ENCODE peak calls at places on chromosomes 3 and 15, in nine cellular contexts. W is PC-9, P is upper lobe of right lung, V is pancreas, E is fibroblast of lung, O is mammary epithelial cell, U is PC-3, F is kidney, L is right lobe of liver. Q is an unnamed sample. For H3K9me3, the result is how much of the 10 kb centered on the place peaks cover.

GRCh38 chr3:140500473-140500872 is 177.4 kb upstream of the TRIM42 start:
- DNase-seq in W (no peak), P (no peak), V (no peak), E (no peak), O (no peak), U (no peak), F (no peak), L (no peak), Q (no peak)

GRCh38 chr15:40859206-40859851 is 14.7 kb downstream of the RHOV start:
- DNase-seq in W (peak), P (peak), V (peak), E (peak), O (peak), U (peak), F (peak), L (peak), Q (peak)

GRCh38 chr3:81497565-81497964 is 263.9 kb downstream of the GBE1 start:
- DNase-seq in W (no peak), P (no peak), V (no peak), E (no peak), O (peak), U (no peak), F (no peak), L (no peak), Q (no peak)

GRCh38 chr3:32258869-32259268 is 20.4 kb downstream of the CMTM8 start:
- DNase-seq in W (no peak), P (no peak), V (peak), E (no peak), O (no peak), U (no peak), F (no peak), L (no peak), Q (no peak)

GRCh38 chr3:59127071-59127470 is 77.2 kb upstream of the CFAP20DC start:
- DNase-seq in W (no peak), P (no peak), V (no peak), E (peak), O (peak), U (peak), F (no peak), L (no peak), Q (no peak)

GRCh38 chr3:183460059-183461052 is 31.9 kb upstream of the MCF2L2 start:
- DNase-seq in W (peak), P (no peak), V (no peak), E (peak), O (peak), U (no peak), F (no peak), L (no peak), Q (no peak)

GRCh38 chr3:147298511-147298982 is 107.8 kb downstream of the ZIC4 start:
- DNase-seq in W (peak), P (no peak), V (no peak), E (peak), O (peak), U (peak), F (no peak), L (no peak), Q (no peak)

GRCh38 chr3:136245691-136246090 is 4.4 kb upstream of the PCCB start:
- DNase-seq in W (no peak), P (no peak), V (no peak), E (no peak), O (no peak), U (no peak), F (no peak), L (no peak), Q (no peak)

GRCh38 chr15:77118787-77119410 is 48.0 kb upstream of the TSPAN3 start:
- DNase-seq in W (no peak), P (no peak), V (no peak), E (peak), O (peak), U (peak), F (no peak), L (no peak), Q (no peak)

GRCh38 chr15:63800245-63800644 is 33.5 kb downstream of the HERC1 start:
- DNase-seq in W (no peak), P (no peak), V (no peak), E (no peak), O (no peak), U (no peak), F (no peak), L (no peak), Q (no peak)

GRCh38 chr3:10340476-10340875 is 19.6 kb upstream of the SEC13 start:
- DNase-seq in W (no peak), P (no peak), V (no peak), E (no peak), O (no peak), U (no peak), F (no peak), L (peak), Q (no peak)

GRCh38 chr3:112555535-112556170 is 6.1 kb downstream of the ATG3 start:
- DNase-seq in W (no peak), P (no peak), V (no peak), E (no peak), O (no peak), U (peak), F (no peak), L (no peak), Q (no peak)

GRCh38 chr3:188931531-188931930 is 240.2 kb upstream of the TPRG1 start:
- DNase-seq in W (no peak), P (no peak), V (no peak), E (peak), O (no peak), U (no peak), F (no peak), L (no peak), Q (no peak)

GRCh38 chr3:187807086-187807862 is 62.0 kb upstream of the BCL6 start:
- DNase-seq in W (peak), P (no peak), V (no peak), E (peak), O (peak), U (peak), F (no peak), L (no peak), Q (no peak)

GRCh38 chr3:98839846-98840245 is 61.6 kb downstream of the DCBLD2 start:
- DNase-seq in W (no peak), P (no peak), V (no peak), E (peak), O (no peak), U (no peak), F (no peak), L (no peak), Q (no peak)

GRCh38 chr3:184740509-184741258 is 28.8 kb upstream of the MAGEF1 start:
- DNase-seq in W (peak), P (no peak), V (peak), E (peak), O (peak), U (peak), F (no peak), L (no peak), Q (no peak)

GRCh38 chr3:194342861-194343560 is 8.1 kb downstream of the CPN2 start:
- DNase-seq in W (no peak), P (no peak), V (no peak), E (no peak), O (no peak), U (peak), F (no peak), L (no peak), Q (no peak)

GRCh38 chr3:157133434-157134320 is 26.3 kb downstream of the CCNL1 start:
- DNase-seq in W (no peak), P (no peak), V (no peak), E (no peak), O (no peak), U (no peak), F (no peak), L (no peak), Q (no peak)

GRCh38 chr3:168095611-168096209 is at the start of gene GOLIM4:
- DNase-seq in W (peak), P (peak), V (peak), E (peak), O (peak), U (peak), F (peak), L (peak), Q (peak)

GRCh38 chr3:62201438-62202035 is 171.8 kb downstream of the FEZF2 start:
- DNase-seq in W (no peak), P (no peak), V (no peak), E (peak), O (peak), U (peak), F (no peak), L (no peak), Q (no peak)

GRCh38 chr3:36907911-36908646 is 36.8 kb downstream of the TRANK1 start:
- DNase-seq in W (peak), P (no peak), V (no peak), E (peak), O (peak), U (peak), F (peak), L (peak), Q (peak)

GRCh38 chr3:153462550-153462949 is 300.5 kb downstream of the RAP2B start:
- DNase-seq in W (no peak), P (no peak), V (no peak), E (no peak), O (no peak), U (no peak), F (no peak), L (no peak), Q (no peak)

GRCh38 chr3:45179163-45179562 is 33.0 kb upstream of the CDCP1 start:
- DNase-seq in W (no peak), P (no peak), V (no peak), E (no peak), O (no peak), U (no peak), F (no peak), L (no peak), Q (no peak)

GRCh38 chr3:159619341-159619885 is 369.2 kb upstream of the IL12A start:
- DNase-seq in W (peak), P (no peak), V (no peak), E (peak), O (no peak), U (peak), F (no peak), L (no peak), Q (no peak)

GRCh38 chr15:90340345-90340744 is 11.7 kb upstream of the ZNF774 start:
- DNase-seq in W (no peak), P (no peak), V (no peak), E (no peak), O (no peak), U (peak), F (no peak), L (no peak), Q (no peak)

GRCh38 chr15:84631706-84632272 is 22.3 kb downstream of the WDR73 start:
- DNase-seq in W (no peak), P (no peak), V (no peak), E (no peak), O (no peak), U (peak), F (no peak), L (no peak), Q (no peak)

GRCh38 chr15:90946941-90947576 is 7.6 kb upstream of the RCCD1 start:
- DNase-seq in W (no peak), P (no peak), V (no peak), E (no peak), O (no peak), U (no peak), F (peak), L (no peak), Q (no peak)

GRCh38 chr3:117790256-117790987 is 1080.8 kb downstream of the TUSC7 start:
- DNase-seq in W (no peak), P (no peak), V (no peak), E (peak), O (no peak), U (no peak), F (no peak), L (no peak), Q (no peak)

GRCh38 chr3:159987291-159987711 is 1.3 kb upstream of the IL12A start:
- DNase-seq in W (no peak), P (no peak), V (no peak), E (peak), O (peak), U (peak), F (no peak), L (no peak), Q (no peak)

GRCh38 chr3:193794002-193794835 is 201.2 kb downstream of the OPA1 start:
- DNase-seq in W (no peak), P (no peak), V (no peak), E (peak), O (no peak), U (no peak), F (no peak), L (no peak), Q (no peak)

GRCh38 chr3:22450785-22451400 is 699.9 kb upstream of the ZNF385D start:
- DNase-seq in W (no peak), P (no peak), V (no peak), E (peak), O (no peak), U (no peak), F (no peak), L (no peak), Q (no peak)

GRCh38 chr3:184523825-184524615 is 37.6 kb upstream of the EPHB3 start:
- DNase-seq in W (peak), P (no peak), V (no peak), E (peak), O (peak), U (peak), F (no peak), L (no peak), Q (no peak)

GRCh38 chr15:91520848-91521247 is 332.7 kb upstream of the SLCO3A1 start:
- DNase-seq in W (no peak), P (no peak), V (no peak), E (peak), O (no peak), U (no peak), F (no peak), L (no peak), Q (no peak)

GRCh38 chr3:140571836-140572235 is 106.0 kb upstream of the TRIM42 start:
- DNase-seq in W (no peak), P (no peak), V (no peak), E (no peak), O (no peak), U (no peak), F (no peak), L (no peak), Q (peak)

GRCh38 chr3:47855461-47856383 is 52.8 kb downstream of the DHX30 start:
- DNase-seq in W (no peak), P (peak), V (no peak), E (no peak), O (no peak), U (no peak), F (no peak), L (no peak), Q (no peak)

GRCh38 chr3:113166719-113167492 is 44.5 kb upstream of the BOC start:
- DNase-seq in W (no peak), P (no peak), V (no peak), E (peak), O (peak), U (peak), F (peak), L (no peak), Q (peak)

DNA sequence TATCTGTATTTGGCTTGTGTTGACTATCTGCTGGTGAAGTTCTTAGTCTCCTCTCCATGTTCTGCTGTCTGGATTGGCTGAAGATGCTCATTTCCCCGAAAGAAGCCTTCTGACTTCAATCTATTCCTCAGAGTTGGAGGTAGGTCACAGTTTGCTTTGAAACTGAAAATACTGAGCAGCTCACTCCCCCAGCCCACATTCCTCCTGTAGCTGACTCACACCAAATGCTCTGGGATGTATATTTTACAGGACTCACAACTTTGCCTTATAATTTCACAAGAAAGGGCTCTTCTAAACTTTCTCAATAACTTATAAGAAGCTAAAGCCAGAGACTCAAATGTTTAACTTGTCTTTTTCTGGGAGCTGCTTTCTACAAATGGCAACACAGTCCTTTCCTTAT is 36.3 kb upstream of the SNX4 start:
- DNase-seq in W (no peak), P (no peak), V (no peak), E (peak), O (no peak), U (no peak), F (no peak), L (no peak), Q (no peak)
- H3K4me3 ChIP-seq in W (no peak), P (no peak), V (no peak), E (no peak), O (no peak), U (no peak), F (no peak), L (no peak), Q (no peak)

GRCh38 chr3:12471228-12471627 is 13.1 kb upstream of the TSEN2 start:
- DNase-seq in W (peak), P (no peak), V (no peak), E (no peak), O (peak), U (peak), F (no peak), L (no peak), Q (no peak)
- TF ChIP-seq CTCF in W (peak), P (no peak), V (no peak), E (no peak), O (no peak), U (peak), F (no peak), L (no peak), Q (no peak)

GRCh38 chr3:169847896-169848295 is 21.8 kb downstream of the LRRC31 start:
- DNase-seq in W (no peak), P (no peak), V (no peak), E (no peak), O (peak), U (no peak), F (no peak), L (no peak), Q (no peak)
- H3K9me3 ChIP-seq in W (under half), P (under half), V (under half), E (under half), O (under half), U (under half), F (under half), L (under half), Q (under half)

DNA sequence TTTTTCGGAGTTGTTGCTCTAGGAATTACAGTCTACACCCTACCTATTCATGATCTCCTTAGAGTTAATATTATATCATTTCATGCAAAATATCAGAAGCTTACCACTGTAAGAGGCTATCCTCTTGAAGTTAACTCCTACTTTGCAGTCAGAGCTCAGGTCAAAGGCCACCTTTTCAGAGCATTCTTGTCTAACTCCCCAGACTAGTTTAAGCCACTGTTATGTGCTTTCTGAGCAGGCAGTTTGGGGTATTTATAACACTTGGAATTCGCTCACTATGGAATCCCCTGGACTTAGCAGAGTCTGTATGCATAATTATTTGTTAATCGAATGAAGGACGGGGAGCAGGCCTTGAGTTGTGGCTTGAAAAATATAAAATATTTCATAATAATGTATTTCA is 21.7 kb downstream of the MED12L start:
- DNase-seq in W (no peak), P (no peak), V (no peak), E (no peak), O (no peak), U (no peak), F (no peak), L (no peak), Q (no peak)
- H3K4me3 ChIP-seq in W (no peak), P (no peak), V (no peak), E (no peak), O (no peak), U (no peak), F (no peak), L (no peak), Q (no peak)

DNA sequence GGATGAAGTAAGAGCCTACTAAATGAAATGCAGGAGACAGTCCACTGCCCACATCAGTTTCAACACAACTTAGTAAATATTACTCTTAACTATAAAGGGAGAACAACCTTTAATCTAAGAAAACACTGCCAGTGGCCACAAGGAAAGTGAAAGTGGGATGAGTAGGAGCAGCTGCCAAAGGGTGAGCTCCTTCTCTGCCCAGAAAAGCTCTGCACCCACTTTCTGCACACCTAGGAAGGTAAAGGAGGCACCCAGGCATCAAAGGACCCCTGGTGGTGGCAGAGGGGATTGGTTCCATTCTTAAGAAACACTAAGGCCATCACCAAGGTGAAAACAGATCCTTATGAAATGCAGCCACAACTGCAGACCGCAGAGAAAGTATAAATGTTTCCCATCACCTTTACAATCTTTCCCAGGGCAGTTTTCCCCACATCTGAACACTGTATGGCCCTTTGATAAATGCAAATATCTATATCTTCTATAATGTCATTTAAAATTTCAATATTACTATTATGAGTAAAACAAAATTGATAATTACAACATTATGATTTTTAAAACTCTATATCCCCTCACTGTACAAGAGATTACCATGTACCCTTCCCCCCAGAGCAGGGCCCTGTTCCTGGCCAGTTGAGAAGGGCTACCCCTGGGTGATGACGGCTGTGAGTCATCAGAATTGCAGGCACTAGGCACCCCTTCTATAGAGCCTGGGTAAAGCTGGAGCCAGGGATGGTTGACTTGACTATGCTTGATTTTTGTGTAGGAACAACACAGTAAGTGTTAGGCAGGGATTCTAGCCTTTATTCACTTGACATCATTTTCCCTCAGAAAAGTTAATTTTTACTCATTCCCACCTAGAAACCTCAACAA is 92.0 kb downstream of the SNRK start:
- DNase-seq in W (peak), P (no peak), V (no peak), E (peak), O (peak), U (peak), F (no peak), L (no peak), Q (no peak)
- TF ChIP-seq CTCF in W (peak), P (peak), V (peak), E (peak), O (peak), U (peak), F (peak), L (peak), Q (peak)

Q was measured in left ventricle myocardium inferior.